ENCODE peak calls at places on chromosomes 7 and 10, in seven cellular contexts. One of them, this sample, is unnamed.

GRCh38 chr10:77191324-77192049 is 446.1 kb downstream of the KCNMA1 start:
- DNase-seq in K562: no peak
- DNase-seq in suprapubic skin: no peak
- DNase-seq in stomach: no peak
- DNase-seq in HepG2: no peak
- DNase-seq in uterus: no peak
- DNase-seq in body of pancreas: no peak
- DNase-seq in this sample: no peak

GRCh38 chr7:1666779-1667565 is 3.1 kb upstream of the ELFN1 start:
- DNase-seq in K562: no peak
- DNase-seq in suprapubic skin: peak
- DNase-seq in stomach: no peak
- DNase-seq in HepG2: no peak
- DNase-seq in uterus: peak
- DNase-seq in body of pancreas: peak
- DNase-seq in this sample: no peak

GRCh38 chr7:33072471-33072870 is 9.9 kb upstream of the NT5C3A start:
- DNase-seq in K562: no peak
- DNase-seq in suprapubic skin: no peak
- DNase-seq in stomach: no peak
- DNase-seq in HepG2: peak
- DNase-seq in uterus: no peak
- DNase-seq in body of pancreas: no peak
- DNase-seq in this sample: no peak

GRCh38 chr10:4581929-4582328 is 244.1 kb upstream of the AKR1E2 start:
- DNase-seq in K562: no peak
- DNase-seq in suprapubic skin: no peak
- DNase-seq in stomach: no peak
- DNase-seq in HepG2: no peak
- DNase-seq in uterus: no peak
- DNase-seq in body of pancreas: no peak
- DNase-seq in this sample: no peak

GRCh38 chr7:157693521-157694388 is 357.0 kb downstream of the DNAJB6 start:
- DNase-seq in K562: no peak
- DNase-seq in suprapubic skin: no peak
- DNase-seq in stomach: peak
- DNase-seq in HepG2: no peak
- DNase-seq in uterus: peak
- DNase-seq in body of pancreas: no peak
- DNase-seq in this sample: no peak

GRCh38 chr10:18400201-18400910 is 251.0 kb downstream of the NSUN6 start:
- DNase-seq in K562: peak
- DNase-seq in suprapubic skin: no peak
- DNase-seq in stomach: no peak
- DNase-seq in HepG2: peak
- DNase-seq in uterus: no peak
- DNase-seq in body of pancreas: peak
- DNase-seq in this sample: no peak

GRCh38 chr7:26198781-26199169 is 1.8 kb downstream of the HNRNPA2B1 start:
- DNase-seq in K562: no peak
- DNase-seq in suprapubic skin: no peak
- DNase-seq in stomach: no peak
- DNase-seq in HepG2: no peak
- DNase-seq in uterus: no peak
- DNase-seq in body of pancreas: no peak
- DNase-seq in this sample: no peak

GRCh38 chr10:42933454-42934340 is 143.2 kb upstream of the RET start:
- DNase-seq in K562: no peak
- DNase-seq in suprapubic skin: peak
- DNase-seq in stomach: peak
- DNase-seq in HepG2: no peak
- DNase-seq in uterus: peak
- DNase-seq in body of pancreas: peak
- DNase-seq in this sample: peak

GRCh38 chr7:84021292-84021898 is 173.2 kb downstream of the SEMA3A start:
- DNase-seq in K562: no peak
- DNase-seq in suprapubic skin: no peak
- DNase-seq in stomach: no peak
- DNase-seq in HepG2: no peak
- DNase-seq in uterus: no peak
- DNase-seq in body of pancreas: no peak
- DNase-seq in this sample: no peak

GRCh38 chr7:131157530-131158243 is 170.0 kb upstream of the MKLN1 start:
- DNase-seq in K562: no peak
- DNase-seq in suprapubic skin: peak
- DNase-seq in stomach: no peak
- DNase-seq in HepG2: no peak
- DNase-seq in uterus: peak
- DNase-seq in body of pancreas: peak
- DNase-seq in this sample: no peak

GRCh38 chr10:5589963-5590511 is 65.3 kb downstream of the CALML3 start:
- DNase-seq in K562: peak
- DNase-seq in suprapubic skin: no peak
- DNase-seq in stomach: no peak
- DNase-seq in HepG2: no peak
- DNase-seq in uterus: no peak
- DNase-seq in body of pancreas: no peak
- DNase-seq in this sample: no peak

GRCh38 chr10:112755446-112756117 is 194.5 kb upstream of the TCF7L2 start:
- DNase-seq in K562: no peak
- DNase-seq in suprapubic skin: no peak
- DNase-seq in stomach: no peak
- DNase-seq in HepG2: peak
- DNase-seq in uterus: no peak
- DNase-seq in body of pancreas: no peak
- DNase-seq in this sample: no peak

GRCh38 chr7:80018941-80019808 is 115.5 kb upstream of the GNAI1 start:
- DNase-seq in K562: peak
- DNase-seq in suprapubic skin: no peak
- DNase-seq in stomach: peak
- DNase-seq in HepG2: peak
- DNase-seq in uterus: no peak
- DNase-seq in body of pancreas: peak
- DNase-seq in this sample: no peak

GRCh38 chr10:125102216-125102615 is 58.1 kb downstream of the CTBP2 start:
- DNase-seq in K562: no peak
- DNase-seq in suprapubic skin: no peak
- DNase-seq in stomach: peak
- DNase-seq in HepG2: peak
- DNase-seq in uterus: no peak
- DNase-seq in body of pancreas: no peak
- DNase-seq in this sample: no peak

GRCh38 chr10:108673756-108674155 is 1249.6 kb downstream of the XPNPEP1 start:
- DNase-seq in K562: no peak
- DNase-seq in suprapubic skin: no peak
- DNase-seq in stomach: no peak
- DNase-seq in HepG2: no peak
- DNase-seq in uterus: no peak
- DNase-seq in body of pancreas: no peak
- DNase-seq in this sample: no peak

GRCh38 chr7:81013036-81013435 is 94.2 kb upstream of the SEMA3C start:
- DNase-seq in K562: no peak
- DNase-seq in suprapubic skin: no peak
- DNase-seq in stomach: no peak
- DNase-seq in HepG2: no peak
- DNase-seq in uterus: no peak
- DNase-seq in body of pancreas: no peak
- DNase-seq in this sample: no peak

GRCh38 chr10:123141791-123142700 is 5.9 kb upstream of the HMX2 start:
- DNase-seq in K562: no peak
- DNase-seq in suprapubic skin: no peak
- DNase-seq in stomach: no peak
- DNase-seq in HepG2: no peak
- DNase-seq in uterus: no peak
- DNase-seq in body of pancreas: no peak
- DNase-seq in this sample: peak

GRCh38 chr10:106714734-106715368 is 449.7 kb downstream of the SORCS1 start:
- DNase-seq in K562: no peak
- DNase-seq in suprapubic skin: no peak
- DNase-seq in stomach: no peak
- DNase-seq in HepG2: no peak
- DNase-seq in uterus: no peak
- DNase-seq in body of pancreas: no peak
- DNase-seq in this sample: no peak

GRCh38 chr10:33136271-33136670 is 178.2 kb upstream of the ITGB1 start:
- DNase-seq in K562: no peak
- DNase-seq in suprapubic skin: no peak
- DNase-seq in stomach: no peak
- DNase-seq in HepG2: no peak
- DNase-seq in uterus: no peak
- DNase-seq in body of pancreas: no peak
- DNase-seq in this sample: no peak

GRCh38 chr10:103416436-103417147 is 20.2 kb downstream of the PDCD11 start:
- DNase-seq in K562: no peak
- DNase-seq in suprapubic skin: no peak
- DNase-seq in stomach: peak
- DNase-seq in HepG2: peak
- DNase-seq in uterus: peak
- DNase-seq in body of pancreas: peak
- DNase-seq in this sample: no peak

GRCh38 chr10:58475322-58476277 is 37.1 kb upstream of the BICC1 start:
- DNase-seq in K562: no peak
- DNase-seq in suprapubic skin: no peak
- DNase-seq in stomach: no peak
- DNase-seq in HepG2: no peak
- DNase-seq in uterus: no peak
- DNase-seq in body of pancreas: no peak
- DNase-seq in this sample: no peak
- H3K4me3 ChIP-seq in K562: no peak
- H3K4me3 ChIP-seq in suprapubic skin: no peak
- H3K4me3 ChIP-seq in stomach: no peak
- H3K4me3 ChIP-seq in HepG2: no peak
- H3K4me3 ChIP-seq in uterus: no peak
- H3K4me3 ChIP-seq in body of pancreas: no peak
- H3K4me3 ChIP-seq in this sample: no peak

DNA sequence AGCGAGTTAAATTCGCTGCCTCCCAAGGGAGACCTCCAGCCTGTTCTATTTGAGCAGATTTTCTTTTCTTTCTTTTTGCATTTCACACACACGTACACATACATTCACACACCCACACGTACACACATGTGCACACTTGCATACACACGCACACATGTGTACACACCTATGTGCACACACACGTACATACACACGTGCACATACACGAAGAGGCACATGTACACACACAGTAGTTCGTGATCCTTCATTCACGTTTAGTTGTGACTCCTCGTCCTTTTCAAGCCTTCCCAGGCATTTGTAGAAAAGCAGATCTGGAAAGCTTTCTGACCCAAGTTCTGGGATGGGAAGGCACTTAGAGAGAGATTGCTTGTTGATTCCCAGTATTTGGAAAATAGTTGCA is 290.8 kb upstream of the COBL start:
- DNase-seq in K562: no peak
- DNase-seq in suprapubic skin: no peak
- DNase-seq in stomach: no peak
- DNase-seq in HepG2: no peak
- DNase-seq in uterus: no peak
- DNase-seq in body of pancreas: no peak
- DNase-seq in this sample: no peak
- H3K27ac ChIP-seq in K562: no peak
- H3K27ac ChIP-seq in suprapubic skin: no peak
- H3K27ac ChIP-seq in stomach: no peak
- H3K27ac ChIP-seq in HepG2: no peak
- H3K27ac ChIP-seq in uterus: no peak
- H3K27ac ChIP-seq in body of pancreas: no peak
- H3K27ac ChIP-seq in this sample: no peak

GRCh38 chr7:75662579-75663301 is 76.0 kb downstream of the HIP1 start:
- DNase-seq in K562: no peak
- DNase-seq in suprapubic skin: no peak
- DNase-seq in stomach: no peak
- DNase-seq in HepG2: no peak
- DNase-seq in uterus: no peak
- DNase-seq in body of pancreas: no peak
- DNase-seq in this sample: no peak
- TF ChIP-seq POLR2A in K562: no peak
- TF ChIP-seq POLR2A in suprapubic skin: no peak
- TF ChIP-seq POLR2A in stomach: no peak
- TF ChIP-seq POLR2A in HepG2: no peak
- TF ChIP-seq POLR2A in uterus: no peak
- TF ChIP-seq POLR2A in body of pancreas: no peak
- TF ChIP-seq POLR2A in this sample: no peak

DNA sequence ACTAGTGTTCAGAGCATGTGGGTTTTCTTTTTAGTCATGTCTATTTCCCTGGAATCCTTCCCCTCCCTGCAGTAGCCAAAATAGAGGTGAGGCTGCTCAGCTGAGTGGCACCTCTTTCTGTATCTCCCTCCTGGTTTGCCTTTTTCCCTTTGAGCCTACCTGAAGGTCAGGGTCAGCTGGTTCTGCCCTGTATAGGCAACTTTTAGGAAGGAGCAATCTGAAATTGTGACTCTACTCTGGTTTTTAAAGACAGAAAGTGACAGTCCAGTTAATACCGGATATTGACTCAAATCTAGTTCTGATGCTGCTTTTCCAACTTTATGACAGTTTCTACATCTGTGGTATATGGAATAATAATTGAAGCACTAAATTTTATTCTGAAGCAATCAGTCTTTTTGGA is 26.0 kb downstream of the CCM2 start:
- DNase-seq in K562: no peak
- DNase-seq in suprapubic skin: no peak
- DNase-seq in stomach: no peak
- DNase-seq in HepG2: no peak
- DNase-seq in uterus: no peak
- DNase-seq in body of pancreas: no peak
- DNase-seq in this sample: no peak
- H3K4me3 ChIP-seq in K562: no peak
- H3K4me3 ChIP-seq in suprapubic skin: no peak
- H3K4me3 ChIP-seq in stomach: no peak
- H3K4me3 ChIP-seq in HepG2: no peak
- H3K4me3 ChIP-seq in uterus: no peak
- H3K4me3 ChIP-seq in body of pancreas: no peak
- H3K4me3 ChIP-seq in this sample: no peak

DNA sequence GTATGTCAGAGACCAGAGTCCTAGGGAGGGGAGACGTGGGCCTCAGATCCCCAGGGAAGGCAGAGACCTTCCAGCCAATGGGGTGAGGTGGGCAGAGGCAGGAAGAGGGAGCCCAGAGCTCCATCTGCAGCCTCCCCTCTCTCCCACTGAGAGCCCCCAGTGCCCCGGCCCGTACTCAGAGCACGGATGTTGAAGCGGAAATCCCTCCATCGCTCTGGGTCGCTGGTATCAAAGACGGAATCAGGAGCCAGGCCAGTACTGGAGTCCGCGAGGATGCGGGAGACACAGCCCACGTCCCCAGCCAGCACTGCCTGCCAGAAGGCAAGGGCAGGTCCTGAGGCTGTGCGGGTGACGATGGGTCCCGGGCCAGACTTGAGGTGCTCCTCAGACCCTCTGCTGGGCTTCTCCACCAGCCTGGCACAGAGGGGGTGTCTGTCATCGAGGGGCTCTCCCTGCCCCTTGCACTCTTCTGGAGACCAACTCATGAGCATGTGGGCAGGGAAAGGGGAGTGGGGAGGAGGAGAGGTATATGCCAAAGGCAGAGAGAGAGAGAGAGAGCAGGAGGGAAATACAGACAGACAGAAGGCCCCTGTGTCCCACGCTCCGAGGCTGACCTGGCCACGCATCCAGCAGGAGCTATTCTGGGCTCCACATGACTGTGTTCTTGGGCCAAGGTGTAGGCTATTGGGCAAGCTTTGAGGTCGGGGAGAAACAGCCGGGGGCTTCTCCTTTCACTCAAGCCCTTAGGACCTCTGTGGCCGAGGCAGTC is at the start of gene ASB10:
- DNase-seq in K562: no peak
- DNase-seq in suprapubic skin: peak
- DNase-seq in stomach: no peak
- DNase-seq in HepG2: no peak
- DNase-seq in uterus: no peak
- DNase-seq in body of pancreas: no peak
- DNase-seq in this sample: no peak
- H3K27ac ChIP-seq in K562: no peak
- H3K27ac ChIP-seq in suprapubic skin: no peak
- H3K27ac ChIP-seq in stomach: no peak
- H3K27ac ChIP-seq in HepG2: no peak
- H3K27ac ChIP-seq in uterus: no peak
- H3K27ac ChIP-seq in body of pancreas: no peak
- H3K27ac ChIP-seq in this sample: no peak

This sample was measured in esophagus muscularis mucosa.